ENCODE peak calls at places on chromosomes 1 and 21, in five cellular contexts. H, U, Q, A and P are unnamed samples.

GRCh38 chr1:54296666-54297065 is 96.7 kb downstream of the MRPL37 start:
- DNase-seq in U (no peak), Q (no peak), A (no peak), H (no peak), P (no peak)

GRCh38 chr1:180603850-180604226 is 28.0 kb upstream of the XPR1 start:
- DNase-seq in H (no peak), Q (no peak), U (no peak), A (no peak), P (no peak)

GRCh38 chr1:201095581-201096531 is 16.4 kb downstream of the CACNA1S start:
- DNase-seq in H (no peak), Q (no peak), U (no peak), A (no peak), P (no peak)

GRCh38 chr1:181264843-181265242 is 176.3 kb downstream of the IER5 start:
- DNase-seq in Q (no peak), U (no peak), H (no peak), A (no peak), P (no peak)

GRCh38 chr21:42614811-42615342 is 38.5 kb upstream of the PDE9A start:
- DNase-seq in Q (no peak), A (peak), U (peak), H (peak), P (no peak)

GRCh38 chr1:169466259-169467230 is 19.2 kb downstream of the SLC19A2 start:
- DNase-seq in U (no peak), H (peak), Q (no peak), A (peak), P (peak)

GRCh38 chr1:34685225-34685624 is 69.6 kb upstream of the GJB5 start:
- DNase-seq in A (no peak), U (no peak), H (no peak), Q (no peak), P (no peak)

GRCh38 chr1:84370831-84371394 is 27.4 kb upstream of the DNASE2B start:
- DNase-seq in H (no peak), U (no peak), A (no peak), Q (no peak), P (no peak)

GRCh38 chr21:42258885-42259407 is 40.0 kb downstream of the ABCG1 start:
- DNase-seq in U (no peak), H (no peak), Q (no peak), A (no peak), P (no peak)

GRCh38 chr1:240802271-240802670 is 190.3 kb upstream of the GREM2 start:
- DNase-seq in H (no peak), A (no peak), U (no peak), Q (no peak), P (no peak)

GRCh38 chr1:190344454-190344853 is 133.2 kb downstream of the BRINP3 start:
- DNase-seq in A (no peak), Q (no peak), H (no peak), U (no peak), P (no peak)

GRCh38 chr1:94734963-94735899 is 84.9 kb upstream of the SLC44A3 start:
- DNase-seq in A (peak), Q (no peak), U (no peak), H (no peak), P (no peak)

GRCh38 chr1:58119971-58120370 is 426.6 kb downstream of the OMA1 start:
- DNase-seq in H (no peak), Q (no peak), A (no peak), U (no peak), P (no peak)

GRCh38 chr1:110309768-110310167 is 29.4 kb upstream of the RBM15 start:
- DNase-seq in U (no peak), H (no peak), A (no peak), Q (no peak), P (no peak)

GRCh38 chr1:174074757-174075156 is 52.6 kb upstream of the RC3H1 start:
- DNase-seq in H (no peak), A (peak), U (no peak), Q (no peak), P (no peak)

GRCh38 chr1:248853023-248853422 is 5.9 kb downstream of the ZNF692 start:
- DNase-seq in A (no peak), H (no peak), U (no peak), Q (no peak), P (no peak)

GRCh38 chr1:175373786-175374623 is 181.4 kb upstream of the KIAA0040 start:
- DNase-seq in H (peak), A (no peak), Q (no peak), U (no peak), P (no peak)

GRCh38 chr1:244074559-244075171 is 23.6 kb downstream of the ZBTB18 start:
- DNase-seq in A (no peak), Q (peak), H (no peak), U (peak), P (no peak)

GRCh38 chr1:59043796-59044195 is 253.1 kb upstream of the FGGY start:
- DNase-seq in A (peak), U (no peak), H (no peak), Q (no peak), P (no peak)

GRCh38 chr1:206797534-206798383 is 25.5 kb upstream of the IL10 start:
- DNase-seq in H (peak), U (no peak), A (no peak), Q (no peak), P (no peak)

GRCh38 chr1:27488523-27489138 is 1.3 kb downstream of the WASF2 start:
- DNase-seq in H (no peak), Q (no peak), U (no peak), A (no peak), P (no peak)

GRCh38 chr1:5793516-5793915 is 198.7 kb downstream of the NPHP4 start:
- DNase-seq in U (no peak), A (no peak), H (no peak), Q (no peak), P (no peak)

GRCh38 chr21:33661146-33661545 is 18.8 kb downstream of the ITSN1 start:
- DNase-seq in Q (no peak), U (no peak), A (no peak), H (no peak), P (no peak)

GRCh38 chr1:208809876-208810275 is 565.7 kb upstream of the PLXNA2 start:
- DNase-seq in H (no peak), U (no peak), Q (no peak), A (no peak), P (no peak)

GRCh38 chr1:206490643-206491421 is 16.5 kb upstream of the RASSF5 start:
- DNase-seq in Q (no peak), U (no peak), H (no peak), A (no peak), P (no peak)

GRCh38 chr1:185598326-185598725 is 135.9 kb upstream of the HMCN1 start:
- DNase-seq in U (no peak), H (no peak), Q (no peak), A (no peak), P (no peak)

GRCh38 chr1:42422672-42423236 is 33.1 kb downstream of the ZMYND12 start:
- DNase-seq in Q (no peak), H (no peak), U (no peak), A (no peak), P (no peak)

GRCh38 chr1:185200889-185201288 is 43.9 kb downstream of the SWT1 start:
- DNase-seq in H (no peak), A (no peak), Q (no peak), U (no peak), P (no peak)

GRCh38 chr1:203663294-203663693 is 36.7 kb downstream of the ATP2B4 start:
- DNase-seq in A (peak), Q (no peak), H (peak), U (no peak), P (no peak)

GRCh38 chr1:86779308-86780191 is 75.2 kb downstream of the SH3GLB1 start:
- DNase-seq in Q (no peak), A (peak), U (no peak), H (no peak), P (no peak)

GRCh38 chr1:224707849-224708725 is 92.0 kb downstream of the CNIH3 start:
- DNase-seq in U (no peak), H (no peak), A (peak), Q (no peak), P (no peak)

GRCh38 chr1:157470276-157470675 is 82.0 kb downstream of the FCRL5 start:
- DNase-seq in A (no peak), H (no peak), U (no peak), Q (no peak), P (no peak)

GRCh38 chr1:214329456-214330220 is 48.7 kb downstream of the SMYD2 start:
- DNase-seq in Q (no peak), H (no peak), U (no peak), A (no peak), P (no peak)

GRCh38 chr1:84887261-84887934 is 5.6 kb downstream of the LPAR3 start:
- DNase-seq in U (no peak), Q (no peak), A (no peak), H (no peak), P (no peak)

GRCh38 chr1:178417858-178418257 is 78.9 kb downstream of the CLEC20A start:
- DNase-seq in U (no peak), Q (no peak), H (peak), A (peak), P (no peak)

GRCh38 chr21:24375201-24375600 is 1232.1 kb downstream of the MRPL39 start:
- DNase-seq in A (peak), U (no peak), Q (no peak), H (no peak), P (no peak)